ENCODE peak calls at places on chromosomes 4 and X, in four cellular contexts. S, L, Y and F are unnamed samples.

GRCh38 chrX:91434351-91435168 is at the start of gene PABPC5:
- DNase-seq in S (peak), L (peak), Y (peak), F (peak)

GRCh38 chr4:73137121-73137520 is 67.6 kb upstream of the COX18 start:
- DNase-seq in S (no peak), L (no peak), Y (no peak), F (no peak)

GRCh38 chrX:39689374-39690104 is 408.2 kb downstream of the BCOR start:
- DNase-seq in S (peak), L (no peak), Y (peak), F (peak)

GRCh38 chr4:8283631-8284121 is 14.1 kb downstream of the HTRA3 start:
- DNase-seq in S (no peak), L (no peak), Y (peak), F (peak)

GRCh38 chrX:152897216-152898144 is at the start of gene ZNF185:
- DNase-seq in S (peak), L (no peak), Y (peak), F (peak)

GRCh38 chrX:12949927-12950656 is 24.8 kb upstream of the TMSB4X start:
- DNase-seq in S (no peak), L (peak), Y (no peak), F (no peak)

GRCh38 chr4:184409911-184410692 is 64.2 kb downstream of the IRF2 start:
- DNase-seq in S (no peak), L (no peak), Y (no peak), F (no peak)

GRCh38 chrX:418927-419729 is 32.4 kb upstream of the PPP2R3B start:
- DNase-seq in S (no peak), L (no peak), Y (no peak), F (no peak)

GRCh38 chrX:10447577-10448214 is 172.7 kb downstream of the MID1 start:
- DNase-seq in S (no peak), L (peak), Y (no peak), F (no peak)

GRCh38 chr4:172734555-172734954 is 434.1 kb upstream of the GALNT7 start:
- DNase-seq in S (no peak), L (no peak), Y (no peak), F (no peak)

GRCh38 chr4:120826853-120827252 is 95.7 kb downstream of the PRDM5 start:
- DNase-seq in S (no peak), L (no peak), Y (no peak), F (no peak)

GRCh38 chr4:176191974-176192373 is 3.4 kb downstream of the SPATA4 start:
- DNase-seq in S (no peak), L (peak), Y (no peak), F (no peak)

GRCh38 chrX:118167361-118167760 is 50.8 kb upstream of the KLHL13 start:
- DNase-seq in S (no peak), L (no peak), Y (no peak), F (no peak)

GRCh38 chr4:10639100-10639499 is 45.5 kb downstream of the CLNK start:
- DNase-seq in S (no peak), L (no peak), Y (peak), F (no peak)

DNA sequence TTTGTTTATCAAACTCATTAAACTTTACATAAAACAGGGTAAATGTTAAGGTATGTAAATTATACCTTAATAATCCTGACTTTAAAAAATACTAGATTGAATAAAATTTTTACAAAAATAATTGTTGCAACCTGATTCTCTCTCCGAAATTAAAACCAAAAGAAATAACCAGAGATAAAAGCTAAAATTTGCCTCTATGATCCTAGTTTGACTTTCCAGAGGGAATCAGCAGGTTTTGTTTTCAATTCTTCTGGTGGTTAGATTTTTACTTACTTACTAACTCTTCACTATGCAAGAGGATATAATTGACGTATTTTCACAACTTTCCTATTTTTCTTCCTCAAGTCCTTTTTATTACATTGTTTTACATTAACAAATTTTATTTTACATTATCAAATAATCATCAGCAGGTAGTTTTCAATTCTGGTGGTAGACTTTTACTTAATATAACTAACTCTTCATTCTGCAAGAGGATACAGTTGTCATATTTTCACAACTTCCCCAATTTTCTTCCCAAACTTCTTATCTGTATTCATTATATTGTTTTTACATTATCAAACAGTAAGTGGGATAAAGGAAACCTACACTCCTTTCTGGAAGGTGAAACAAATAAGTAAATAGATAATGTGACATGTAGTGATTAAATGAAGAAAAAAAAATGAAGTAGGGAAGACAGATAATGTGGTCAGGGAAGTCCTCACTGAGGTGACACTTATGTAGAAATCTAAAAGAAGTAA is 52.2 kb downstream of the TBCK start:
- DNase-seq in S (no peak), L (no peak), Y (no peak), F (no peak)
- H4K5ac ChIP-seq in S (no peak), L (no peak), Y (no peak), F (no peak)

GRCh38 chrX:120402363-120402762 is 40.5 kb downstream of the ATP1B4 start:
- DNase-seq in S (no peak), L (no peak), Y (no peak), F (no peak)

GRCh38 chrX:120401301-120401700 is 39.4 kb downstream of the ATP1B4 start:
- DNase-seq in S (no peak), L (no peak), Y (no peak), F (no peak)

GRCh38 chrX:120408168-120408567 is 46.3 kb downstream of the ATP1B4 start:
- DNase-seq in S (no peak), L (no peak), Y (no peak), F (peak)

DNA sequence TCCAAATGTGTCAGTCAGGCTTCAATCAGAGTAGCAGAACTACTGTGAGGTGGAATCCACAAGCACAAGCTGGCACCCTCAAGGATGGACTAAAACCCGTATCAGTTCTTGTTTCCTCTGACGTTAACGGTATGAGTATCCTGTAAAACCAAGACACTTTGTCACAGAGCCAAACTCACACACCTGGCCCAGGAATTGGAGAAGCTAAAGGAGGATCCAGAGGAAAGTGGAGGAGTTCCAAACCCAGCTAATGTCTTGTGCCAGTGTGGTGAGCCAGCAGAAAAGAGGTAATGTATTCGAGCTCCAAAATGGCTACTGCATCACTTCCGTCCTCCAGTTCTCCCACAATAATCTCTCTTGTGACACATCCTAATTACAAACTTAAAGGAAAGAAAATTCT is 44.7 kb downstream of the ATP1B4 start:
- DNase-seq in S (no peak), L (no peak), Y (no peak), F (no peak)
- H4K5ac ChIP-seq in S (no peak), L (no peak), Y (no peak), F (no peak)

DNA sequence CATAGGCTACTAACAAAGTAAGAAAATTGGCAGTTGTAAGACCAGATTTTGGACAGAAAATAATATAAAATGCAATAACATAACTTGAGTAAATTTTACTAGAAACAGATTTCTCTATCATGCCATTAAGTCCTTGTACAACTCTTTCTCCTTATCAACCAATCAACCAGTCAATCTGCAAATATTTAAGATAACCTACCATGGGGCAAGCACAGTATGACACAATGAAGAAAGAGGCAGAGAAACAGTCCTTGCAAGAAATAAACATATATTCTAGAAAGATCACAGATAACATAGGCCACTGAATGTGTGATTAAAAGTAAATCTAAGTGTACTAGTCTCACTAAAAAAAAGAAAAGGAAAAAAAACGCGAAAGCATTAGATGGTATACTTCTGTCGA is 194.8 kb downstream of the PPP3CA start:
- DNase-seq in S (no peak), L (no peak), Y (peak), F (no peak)
- H4K5ac ChIP-seq in S (no peak), L (no peak), Y (no peak), F (no peak)

DNA sequence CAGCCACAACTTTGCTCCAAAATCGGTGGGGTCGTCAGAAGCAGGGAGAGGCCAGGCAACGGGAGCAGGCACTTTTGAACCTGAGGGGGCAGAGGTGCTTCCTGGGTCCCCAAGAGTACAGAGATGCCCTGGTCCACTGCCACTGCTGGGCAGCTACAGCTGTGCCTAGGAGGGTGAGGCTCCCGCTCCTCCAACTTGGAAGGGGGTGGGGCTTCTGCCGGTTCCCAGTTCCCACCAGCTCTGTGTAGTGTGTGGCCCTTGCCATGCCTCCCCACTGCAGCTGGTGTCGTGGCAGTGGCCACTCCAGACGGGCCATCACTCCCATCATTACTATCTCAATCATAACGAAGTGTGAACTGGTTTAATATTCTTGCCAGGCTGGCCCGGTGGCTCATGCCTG is 1496.3 kb downstream of the PCDH7 start:
- DNase-seq in S (no peak), L (no peak), Y (no peak), F (no peak)
- H4K5ac ChIP-seq in S (no peak), L (no peak), Y (no peak), F (no peak)

GRCh38 chrX:108362026-108362425 is 76.2 kb downstream of the COL4A6 start:
- DNase-seq in S (no peak), L (no peak), Y (no peak), F (no peak)
- H4K5ac ChIP-seq in S (no peak), L (no peak), Y (no peak), F (no peak)